ENCODE peak calls at places on chromosomes 7 and 10, in seven cellular contexts. J is activated CD8-positive, alpha-beta T cell treated with anti-CD3 and anti-CD28 coated beads for 36 hours; K is dorsolateral prefrontal cortex; Y is sigmoid colon; Q is AG10803; F is SK-N-SH; H is glutamatergic neuron. D is an unnamed sample.
A peak's percentile ranks its signal among the peaks of the same experiment; 100 is the strongest.

GRCh38 chr7:21771906-21772610 is 173.6 kb downstream of the CDCA7L start:
- DNase-seq in J (no peak), K (peak; percentile 14), Y (no peak), Q (no peak), F (no peak), H (no peak), D (no peak)

GRCh38 chr10:16828114-16828568 is 10.9 kb upstream of the RSU1 start:
- DNase-seq in J (peak; percentile 66), K (peak; percentile 30), Y (peak; percentile 71), Q (peak; percentile 88), F (peak; percentile 27), H (peak; percentile 38), D (no peak)

GRCh38 chr7:92634924-92635519 is 44.8 kb upstream of the FAM133B start:
- DNase-seq in J (no peak), K (no peak), Y (no peak), Q (peak; percentile 67), F (peak; percentile 27), H (no peak), D (no peak)

GRCh38 chr7:35681630-35682029 is 13.3 kb downstream of the HERPUD2 start:
- DNase-seq in J (no peak), K (no peak), Y (no peak), Q (no peak), F (no peak), H (no peak), D (no peak)

GRCh38 chr7:104529567-104529966 is 201.2 kb downstream of the LHFPL3 start:
- DNase-seq in J (no peak), K (no peak), Y (no peak), Q (no peak), F (no peak), H (no peak), D (no peak)

GRCh38 chr7:7110706-7111105 is 71.6 kb upstream of the C1GALT1 start:
- DNase-seq in J (no peak), K (no peak), Y (no peak), Q (peak; percentile 64), F (no peak), H (no peak), D (no peak)

GRCh38 chr7:143882020-143882610 is 19.9 kb downstream of the TCAF1 start:
- DNase-seq in J (no peak), K (peak; percentile 87), Y (peak; percentile 91), Q (peak; percentile 51), F (peak; percentile 81), H (peak; percentile 88), D (no peak)

GRCh38 chr7:85770332-85770731 is 583.5 kb upstream of the SEMA3D start:
- DNase-seq in J (no peak), K (no peak), Y (no peak), Q (peak; percentile 89), F (no peak), H (no peak), D (no peak)

GRCh38 chr7:887488-887820 is 11.1 kb downstream of the GET4 start:
- DNase-seq in J (no peak), K (no peak), Y (peak; percentile 49), Q (no peak), F (no peak), H (peak; percentile 12), D (no peak)

GRCh38 chr10:930415-931325 is 835 bp downstream of the LARP4B start:
- DNase-seq in J (peak; percentile 26), K (no peak), Y (peak; percentile 71), Q (peak; percentile 51), F (peak; percentile 77), H (peak; percentile 40), D (no peak)

GRCh38 chr10:17506390-17506789 is 52.0 kb upstream of the ST8SIA6 start:
- DNase-seq in J (no peak), K (no peak), Y (no peak), Q (no peak), F (no peak), H (no peak), D (no peak)

GRCh38 chr7:27316311-27316710 is 73.7 kb downstream of the EVX1 start:
- DNase-seq in J (no peak), K (no peak), Y (no peak), Q (peak; percentile 36), F (no peak), H (no peak), D (no peak)

GRCh38 chr10:641149-642010 is 48.1 kb downstream of the DIP2C start:
- DNase-seq in J (no peak), K (no peak), Y (peak; percentile 43), Q (no peak), F (no peak), H (no peak), D (no peak)

GRCh38 chr10:104424719-104425118 is 71.1 kb downstream of the CFAP58 start:
- DNase-seq in J (peak; percentile 8), K (no peak), Y (no peak), Q (peak; percentile 6), F (no peak), H (no peak), D (no peak)

GRCh38 chr7:95317546-95317945 is 6.8 kb downstream of the PON1 start:
- DNase-seq in J (no peak), K (no peak), Y (no peak), Q (no peak), F (peak; percentile 17), H (no peak), D (no peak)

GRCh38 chr7:12089951-12090756 is 120.9 kb upstream of the TMEM106B start:
- DNase-seq in J (no peak), K (no peak), Y (no peak), Q (no peak), F (peak; percentile 35), H (no peak), D (no peak)

GRCh38 chr10:108465871-108466641 is 1301.5 kb upstream of the SORCS1 start:
- DNase-seq in J (peak; percentile 5), K (peak; percentile 26), Y (peak; percentile 70), Q (peak; percentile 34), F (peak; percentile 67), H (peak; percentile 57), D (peak; percentile 69)

DNA sequence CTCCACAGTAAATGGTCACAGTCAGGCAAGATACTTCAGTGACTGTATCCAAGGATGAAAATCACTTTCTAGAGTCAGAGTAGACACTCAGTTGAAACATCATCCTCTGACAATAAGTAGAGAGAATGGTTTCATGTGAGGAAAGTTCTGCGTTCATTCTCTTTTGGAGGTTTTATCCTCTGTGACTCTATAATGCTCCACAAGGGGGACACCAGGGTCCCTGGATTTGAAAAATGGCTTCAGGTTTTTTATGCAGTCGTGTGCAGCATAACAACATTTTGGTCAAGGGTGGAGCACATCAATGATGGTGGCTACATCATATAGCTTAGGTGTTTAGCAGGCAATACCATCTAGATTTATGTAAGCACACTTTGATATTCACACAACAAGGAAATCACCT is 40.4 kb downstream of the TMEM168 start:
- DNase-seq in J (no peak), K (no peak), Y (no peak), Q (no peak), F (no peak), H (no peak), D (no peak)
- TF ChIP-seq CTCF in J (no peak), K (no peak), Y (no peak), Q (no peak), F (peak; percentile 18), H (no peak), D (peak; percentile 46)

GRCh38 chr7:128794436-128794835 is 2.7 kb downstream of the CCDC136 start:
- DNase-seq in J (no peak), K (no peak), Y (no peak), Q (no peak), F (no peak), H (no peak), D (no peak)

GRCh38 chr7:128795129-128795528 is 3.4 kb downstream of the CCDC136 start:
- DNase-seq in J (no peak), K (no peak), Y (no peak), Q (no peak), F (no peak), H (no peak), D (no peak)

GRCh38 chr7:128792471-128793183 is 859 bp downstream of the CCDC136 start:
- DNase-seq in J (peak; percentile 12), K (peak; percentile 53), Y (peak; percentile 78), Q (no peak), F (peak; percentile 90), H (peak; percentile 53), D (no peak)

GRCh38 chr7:128793184-128793552 is 1.4 kb downstream of the CCDC136 start:
- DNase-seq in J (no peak), K (no peak), Y (no peak), Q (no peak), F (no peak), H (no peak), D (no peak)

DNA sequence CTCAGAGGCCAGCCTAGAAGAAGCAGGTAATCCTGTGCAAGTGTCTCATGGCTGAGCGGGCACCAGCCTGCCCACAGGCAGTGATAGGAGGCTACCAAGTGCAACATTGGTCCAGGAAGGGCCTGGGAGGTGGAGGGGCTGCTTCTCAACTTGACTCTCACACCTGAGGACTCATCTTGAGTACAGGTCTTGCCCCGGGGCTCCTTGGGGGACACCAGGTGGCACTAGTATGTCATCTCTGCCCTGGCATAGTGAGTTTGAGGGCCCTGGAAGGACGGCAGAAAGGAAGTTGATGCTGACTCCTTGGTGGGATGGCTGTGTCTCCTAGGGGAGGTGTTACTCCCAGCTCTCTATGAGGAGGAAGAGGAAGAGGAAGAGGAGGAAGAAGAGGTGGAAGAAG is 2.3 kb downstream of the CCDC136 start:
- DNase-seq in J (peak; percentile 54), K (no peak), Y (no peak), Q (no peak), F (no peak), H (no peak), D (no peak)
- TF ChIP-seq CTCF in J (peak; percentile 26), K (no peak), Y (no peak), Q (no peak), F (no peak), H (no peak), D (no peak)

GRCh38 chr7:135965602-135966001 is 11.6 kb downstream of the MTPN start:
- DNase-seq in J (no peak), K (no peak), Y (no peak), Q (no peak), F (no peak), H (no peak), D (no peak)
- TF ChIP-seq CTCF in J (no peak), K (no peak), Y (no peak), Q (no peak), F (no peak), H (no peak), D (no peak)

DNA sequence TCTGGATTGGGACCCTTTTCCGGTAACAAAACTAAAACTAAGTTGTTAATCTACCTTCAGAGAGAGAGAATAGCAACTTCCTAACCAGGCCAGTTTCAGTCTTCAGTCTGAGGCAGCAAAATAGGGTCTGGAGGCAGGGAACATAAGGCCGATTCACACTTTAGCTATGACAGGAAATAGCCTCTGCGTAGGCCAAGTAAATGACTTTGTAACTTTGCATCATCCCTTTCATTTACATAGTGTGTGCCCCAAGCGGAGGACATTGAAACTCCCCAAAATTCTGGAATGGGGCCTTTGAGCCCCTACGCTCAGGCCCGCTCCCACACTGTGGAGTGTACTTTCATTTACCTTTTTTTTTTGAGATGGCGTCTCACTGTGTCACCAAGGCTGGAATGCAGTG is 1.7 kb upstream of the UPP1 start:
- DNase-seq in J (peak; percentile 40), K (no peak), Y (no peak), Q (peak; percentile 86), F (no peak), H (no peak), D (no peak)
- TF ChIP-seq CTCF in J (no peak), K (no peak), Y (no peak), Q (peak; percentile 23), F (peak; percentile 22), H (no peak), D (no peak)